ENCODE peak calls at places on chromosomes 4 and X, in four cellular contexts. D is stimulated activated naive CD8-positive, alpha-beta T cell treated with anti-CD3 and anti-CD28 coated beads, Interleukin-15, Interleukin-2, amounts not matched to agents 100 U/mL and 50 U/mL, for 24 hours; O is fibroblast of gingiva; F is ELR. K is an unnamed sample.

GRCh38 chr4:107778784-107779530 is 45.8 kb upstream of the SGMS2 start:
- DNase-seq in O (no peak), D (no peak), F (no peak), K (no peak)

GRCh38 chrX:94107981-94108380 is 434.0 kb downstream of the FAM133A start:
- DNase-seq in O (no peak), D (no peak), F (no peak), K (no peak)

GRCh38 chr4:37892641-37893040 is 1.8 kb downstream of the TBC1D1 start:
- DNase-seq in F (no peak), D (peak), O (no peak), K (no peak)

GRCh38 chrX:115559672-115560071 is 1.3 kb upstream of the PLS3 start:
- DNase-seq in O (peak), F (no peak), D (no peak), K (no peak)

GRCh38 chr4:62913065-62913464 is 1496.2 kb downstream of the TECRL start:
- DNase-seq in O (no peak), D (no peak), F (no peak), K (no peak)

GRCh38 chr4:100299441-100299840 is 109.2 kb upstream of the DDIT4L start:
- DNase-seq in F (no peak), D (no peak), O (peak), K (no peak)

GRCh38 chrX:110665636-110666035 is 130.0 kb downstream of the CHRDL1 start:
- DNase-seq in F (peak), O (peak), D (peak), K (peak)

GRCh38 chrX:130402211-130402684 is 461 bp downstream of the RBMX2 start:
- DNase-seq in D (no peak), F (peak), O (no peak), K (no peak)

GRCh38 chr4:7672601-7673000 is 237.9 kb upstream of the PSAPL1 start:
- DNase-seq in O (no peak), D (no peak), F (no peak), K (no peak)

GRCh38 chrX:54178100-54178940 is 4.7 kb downstream of the FAM120C start:
- DNase-seq in D (no peak), F (peak), O (peak), K (peak)

GRCh38 chr4:22969314-22969896 is 276.7 kb downstream of the GBA3 start:
- DNase-seq in D (no peak), F (peak), O (no peak), K (peak)

GRCh38 chrX:154603438-154604430 is 15.3 kb downstream of the CTAG1B start:
- DNase-seq in D (no peak), O (peak), F (peak), K (no peak)

GRCh38 chrX:13078739-13079444 is 34.5 kb upstream of the FAM9C start:
- DNase-seq in F (peak), D (no peak), O (peak), K (peak)

GRCh38 chrX:17713288-17713687 is 24.0 kb upstream of the SCML1 start:
- DNase-seq in O (no peak), D (no peak), F (no peak), K (no peak)

GRCh38 chr4:26870576-26871260 is 10.1 kb downstream of the STIM2 start:
- DNase-seq in D (no peak), F (no peak), O (no peak), K (no peak)

GRCh38 chr4:3256230-3257124 is 7.5 kb downstream of the MSANTD1 start:
- DNase-seq in F (no peak), O (no peak), D (no peak), K (no peak)

K was measured in AG09309.